ENCODE peak calls at places on chromosomes 5 and 9, in nine cellular contexts. Z is MCF 10A, N is HFFc6, J is WTC11, S is fibroblast of pulmonary artery, B is astrocyte of the cerebellum, D is GM20000, T is endothelial cell, K is suprapubic skin. C is an unnamed sample.

GRCh38 chr5:50975840-50976239 is 309.4 kb downstream of the PARP8 start:
- DNase-seq in K (no peak), T (no peak), S (no peak), D (no peak), Z (no peak), J (no peak), N (no peak), B (no peak), C (no peak)

GRCh38 chr5:155260798-155261197 is 247.2 kb downstream of the KIF4B start:
- DNase-seq in K (no peak), B (no peak), S (no peak), N (no peak), D (no peak), T (peak), Z (peak), J (peak), C (peak)

GRCh38 chr9:71765693-71766092 is 2.6 kb downstream of the CEMIP2 start:
- DNase-seq in J (no peak), K (no peak), B (no peak), D (no peak), Z (peak), T (no peak), S (peak), N (no peak), C (no peak)

GRCh38 chr5:97297063-97297715 is 114.1 kb upstream of the RIOK2 start:
- DNase-seq in K (no peak), D (peak), N (peak), T (peak), J (peak), S (peak), Z (peak), B (no peak), C (peak)

GRCh38 chr5:179164331-179165311 is 104.4 kb downstream of the ZNF354C start:
- DNase-seq in Z (no peak), T (no peak), J (peak), N (no peak), D (no peak), K (no peak), B (no peak), S (no peak), C (no peak)

GRCh38 chr5:16787278-16787677 is 148.8 kb downstream of the MYO10 start:
- DNase-seq in B (peak), Z (peak), J (no peak), N (no peak), D (no peak), T (no peak), K (no peak), S (no peak), C (no peak)

GRCh38 chr9:18531127-18531526 is 57.2 kb downstream of the ADAMTSL1 start:
- DNase-seq in K (no peak), D (no peak), S (no peak), J (no peak), B (no peak), Z (peak), T (no peak), N (no peak), C (no peak)

GRCh38 chr9:91572044-91572443 is 148.4 kb upstream of the NFIL3 start:
- DNase-seq in K (no peak), S (peak), Z (peak), D (no peak), T (no peak), B (no peak), N (no peak), J (no peak), C (no peak)

GRCh38 chr9:100011062-100011681 is 87.6 kb downstream of the ERP44 start:
- DNase-seq in T (peak), D (peak), N (peak), B (peak), S (peak), Z (peak), K (no peak), J (no peak), C (peak)

GRCh38 chr9:77726814-77727213 is 78.7 kb upstream of the GNA14 start:
- DNase-seq in B (no peak), D (no peak), T (no peak), S (no peak), Z (no peak), N (no peak), J (no peak), K (no peak), C (no peak)

GRCh38 chr5:95317687-95318086 is 32.8 kb upstream of the MCTP1 start:
- DNase-seq in K (no peak), N (no peak), B (no peak), T (no peak), S (no peak), J (no peak), D (no peak), Z (peak), C (no peak)

GRCh38 chr9:127318651-127319167 is 54.1 kb downstream of the GARNL3 start:
- DNase-seq in N (peak), Z (no peak), B (no peak), S (peak), T (no peak), K (no peak), D (no peak), J (no peak), C (no peak)

GRCh38 chr9:86983260-86984255 is 36.3 kb upstream of the GAS1 start:
- DNase-seq in J (no peak), B (peak), N (peak), D (no peak), S (peak), K (no peak), T (no peak), Z (peak), C (no peak)

GRCh38 chr5:126403871-126404270 is 19.3 kb upstream of the GRAMD2B start:
- DNase-seq in B (peak), D (no peak), S (peak), Z (no peak), T (no peak), N (peak), J (no peak), K (no peak), C (no peak)

GRCh38 chr9:82167296-82167695 is 178.7 kb downstream of the SPATA31D1 start:
- DNase-seq in D (no peak), B (no peak), T (no peak), K (no peak), N (no peak), J (no peak), Z (no peak), S (no peak), C (no peak)

GRCh38 chr9:137499416-137499815 is 40.3 kb upstream of the NSMF start:
- DNase-seq in B (no peak), N (no peak), D (no peak), T (no peak), K (no peak), J (no peak), Z (no peak), S (no peak), C (no peak)

GRCh38 chr9:116345817-116346216 is 192.2 kb downstream of the PAPPA start:
- DNase-seq in S (peak), J (no peak), N (no peak), D (no peak), B (no peak), Z (no peak), K (no peak), T (no peak), C (no peak)

GRCh38 chr5:79418276-79418675 is 95.7 kb downstream of the HOMER1 start:
- DNase-seq in B (no peak), J (no peak), N (no peak), K (no peak), Z (no peak), D (no peak), T (no peak), S (no peak), C (no peak)

GRCh38 chr9:94639045-94639995 is at the start of gene FBP1:
- DNase-seq in N (no peak), J (peak), T (peak), K (no peak), D (peak), Z (no peak), B (no peak), S (peak), C (peak)

GRCh38 chr9:114452219-114453169 is 52.8 kb downstream of the WHRN start:
- DNase-seq in D (no peak), Z (no peak), B (no peak), T (no peak), S (no peak), N (no peak), J (no peak), K (no peak), C (no peak)

GRCh38 chr5:54792611-54793404 is 192.6 kb downstream of the ESM1 start:
- DNase-seq in K (no peak), S (peak), N (no peak), T (no peak), J (no peak), D (no peak), B (no peak), Z (peak), C (no peak)

GRCh38 chr5:76604838-76605237 is 18.4 kb downstream of the F2RL2 start:
- DNase-seq in S (peak), D (no peak), J (no peak), K (no peak), B (no peak), N (no peak), T (no peak), Z (peak), C (no peak)

GRCh38 chr5:20678814-20679298 is 690.9 kb upstream of the CDH18 start:
- DNase-seq in K (no peak), Z (peak), T (no peak), J (no peak), D (no peak), N (peak), S (peak), B (peak), C (no peak)

GRCh38 chr5:31639488-31640011 is 619 bp downstream of the PDZD2 start:
- DNase-seq in N (no peak), Z (no peak), T (peak), B (no peak), S (no peak), J (peak), D (peak), K (no peak), C (no peak)

GRCh38 chr9:137176302-137177182 is 4.7 kb upstream of the TMEM210 start:
- DNase-seq in T (peak), J (peak), N (no peak), Z (peak), B (no peak), D (peak), K (no peak), S (peak), C (peak)

GRCh38 chr9:14031015-14031414 is 282.9 kb downstream of the NFIB start:
- DNase-seq in J (peak), T (peak), K (no peak), N (no peak), Z (no peak), B (peak), D (no peak), S (peak), C (no peak)

GRCh38 chr9:101457003-101457402 is 21.4 kb upstream of the ALDOB start:
- DNase-seq in N (no peak), D (no peak), J (peak), Z (no peak), K (no peak), T (no peak), B (no peak), S (no peak), C (no peak)

GRCh38 chr5:139105621-139106071 is 92.5 kb downstream of the SIL1 start:
- DNase-seq in D (no peak), Z (no peak), K (no peak), N (no peak), B (no peak), J (peak), S (no peak), T (no peak), C (no peak)

GRCh38 chr9:16645970-16646369 is 224.5 kb downstream of the BNC2 start:
- DNase-seq in Z (peak), T (no peak), K (no peak), D (no peak), S (peak), N (no peak), J (no peak), B (no peak), C (no peak)

GRCh38 chr5:179805529-179806249 is 977 bp downstream of the MGAT4B start:
- DNase-seq in J (peak), S (no peak), B (no peak), Z (no peak), K (peak), D (peak), T (peak), N (no peak), C (peak)

GRCh38 chr9:20620658-20621552 is 1.4 kb downstream of the MLLT3 start:
- DNase-seq in N (no peak), K (peak), T (peak), J (no peak), D (peak), B (no peak), Z (no peak), S (peak), C (peak)

GRCh38 chr5:13739462-13739861 is 205.0 kb downstream of the DNAH5 start:
- DNase-seq in Z (peak), S (no peak), D (no peak), J (no peak), T (no peak), B (no peak), N (no peak), K (no peak), C (no peak)

GRCh38 chr5:76406014-76406413 is 2.9 kb downstream of the IQGAP2 start:
- DNase-seq in D (no peak), B (no peak), N (no peak), T (no peak), K (no peak), Z (no peak), S (no peak), J (no peak), C (peak)

GRCh38 chr5:126043684-126044083 is 379.5 kb upstream of the GRAMD2B start:
- DNase-seq in Z (no peak), N (no peak), K (no peak), D (no peak), J (no peak), B (no peak), S (no peak), T (no peak), C (no peak)

GRCh38 chr9:73093016-73093739 is 58.5 kb upstream of the ANXA1 start:
- DNase-seq in B (no peak), N (no peak), T (no peak), S (no peak), K (no peak), D (no peak), Z (no peak), J (no peak), C (no peak)

GRCh38 chr5:80083115-80083890 is 48.2 kb downstream of the THBS4 start:
- DNase-seq in J (peak), S (peak), N (peak), Z (peak), K (no peak), D (peak), B (peak), T (peak), C (peak)

GRCh38 chr9:129352157-129352870 is 174.3 kb upstream of the IER5L start:
- DNase-seq in T (peak), Z (no peak), B (no peak), J (peak), N (no peak), S (no peak), D (no peak), K (no peak), C (no peak)

GRCh38 chr9:129355641-129356040 is 177.6 kb upstream of the IER5L start:
- DNase-seq in B (no peak), Z (no peak), K (no peak), N (no peak), S (no peak), T (no peak), D (no peak), J (no peak), C (no peak)

GRCh38 chr9:129356871-129357772 is 179.1 kb upstream of the IER5L start:
- DNase-seq in Z (no peak), N (no peak), S (no peak), K (no peak), D (no peak), T (no peak), J (no peak), B (no peak), C (no peak)

GRCh38 chr9:129353697-129354336 is 175.8 kb upstream of the IER5L start:
- DNase-seq in J (no peak), T (no peak), N (no peak), S (no peak), Z (no peak), D (no peak), K (no peak), B (no peak), C (no peak)

DNA sequence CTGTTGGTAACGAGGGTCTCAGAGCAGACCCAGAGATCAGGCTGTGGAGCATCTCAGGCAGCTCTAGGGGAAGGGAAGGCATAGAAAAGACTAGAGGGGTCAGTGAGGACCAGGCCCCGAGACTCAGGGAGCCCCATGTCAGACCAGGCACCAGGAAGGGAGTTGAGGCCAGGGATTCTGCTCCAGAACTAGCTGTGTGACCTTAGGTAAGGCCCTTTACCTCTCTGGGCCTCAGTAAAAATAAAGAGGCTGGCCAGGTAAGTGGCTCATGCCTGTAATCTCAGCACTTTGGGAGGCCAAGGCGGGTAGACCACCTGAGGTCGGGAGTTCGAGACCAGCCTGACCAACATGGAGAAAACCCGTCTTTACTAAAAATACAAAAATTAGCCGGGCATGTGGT is 176.4 kb upstream of the IER5L start:
- DNase-seq in S (no peak), J (no peak), Z (no peak), D (no peak), N (no peak), B (no peak), T (no peak), K (no peak), C (no peak)
- TF ChIP-seq CTCF in S (no peak), J (no peak), Z (no peak), D (no peak), N (no peak), B (no peak), T (no peak), K (no peak), C (no peak)

GRCh38 chr5:28766565-28767158 is 1728.3 kb upstream of the CDH9 start:
- DNase-seq in S (peak), D (no peak), K (no peak), J (no peak), T (peak), B (peak), Z (peak), N (peak), C (peak)
- TF ChIP-seq CTCF in S (peak), D (no peak), K (no peak), J (peak), T (peak), B (no peak), Z (peak), N (peak), C (no peak)

DNA sequence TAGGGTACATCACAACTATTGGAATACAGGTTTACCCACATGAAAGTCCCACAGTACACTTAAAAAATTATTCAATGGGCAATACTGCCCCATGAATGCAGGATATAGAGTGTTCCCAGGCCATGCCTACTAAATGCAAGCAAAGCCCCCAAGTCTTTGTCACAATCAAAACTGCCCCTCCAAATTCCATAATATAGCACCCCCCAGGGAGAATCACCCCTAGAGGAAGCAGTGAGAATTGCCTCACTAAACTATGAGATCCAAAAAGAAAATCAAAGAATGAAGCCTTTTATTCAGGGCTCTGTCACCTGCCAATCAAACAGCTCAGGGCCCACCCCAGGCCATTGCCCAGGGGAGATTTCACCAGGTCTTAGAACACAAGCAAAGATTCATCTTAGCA is 90.8 kb downstream of the ATPSCKMT start:
- DNase-seq in B (no peak), Z (no peak), J (no peak), K (no peak), N (no peak), D (no peak), T (no peak), S (no peak), C (no peak)
- TF ChIP-seq CTCF in B (no peak), Z (no peak), J (no peak), K (no peak), N (peak), D (no peak), T (peak), S (no peak), C (peak)

GRCh38 chr5:176888016-176888864 is 10.9 kb downstream of the HK3 start:
- DNase-seq in S (no peak), J (no peak), T (no peak), B (no peak), K (peak), Z (no peak), D (peak), N (no peak), C (no peak)

GRCh38 chr5:176886336-176887251 is 12.6 kb downstream of the HK3 start:
- DNase-seq in J (no peak), N (no peak), D (no peak), T (peak), B (no peak), S (peak), Z (no peak), K (peak), C (no peak)

GRCh38 chr5:176888865-176889165 is 10.3 kb downstream of the HK3 start:
- DNase-seq in B (no peak), D (peak), Z (no peak), S (no peak), N (no peak), T (no peak), J (no peak), K (no peak), C (no peak)

GRCh38 chr5:176889321-176890280 is 9.5 kb downstream of the HK3 start:
- DNase-seq in J (no peak), T (no peak), B (no peak), D (no peak), N (no peak), Z (no peak), K (peak), S (no peak), C (no peak)

DNA sequence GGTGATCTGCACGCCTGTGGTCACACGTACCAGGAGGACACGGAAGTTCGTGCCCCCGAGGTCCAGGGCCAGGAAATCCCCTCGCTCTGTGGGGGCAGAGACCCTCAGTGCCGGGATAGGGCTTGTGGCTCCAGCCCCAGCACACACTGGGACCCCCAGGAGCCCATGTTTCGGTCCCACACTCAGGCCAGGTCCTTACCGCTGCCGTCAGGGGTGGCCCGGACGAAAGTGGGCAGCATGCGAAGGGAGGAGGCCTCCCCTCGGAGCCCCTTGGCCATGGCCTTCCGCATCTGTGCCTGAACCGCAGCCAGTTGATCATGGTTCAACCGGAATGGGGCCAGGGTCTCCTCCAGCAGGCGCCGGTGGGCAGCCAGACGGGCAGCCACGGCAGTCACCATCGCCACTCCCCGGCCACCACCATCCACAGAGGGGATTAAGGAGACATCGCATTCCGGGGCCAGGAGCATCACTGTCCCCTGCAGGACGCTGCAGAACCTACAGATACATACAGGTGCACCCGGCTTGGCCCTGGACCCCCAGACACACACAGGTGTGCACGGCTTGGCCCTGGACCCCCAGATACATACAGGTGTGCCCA is 11.8 kb downstream of the HK3 start:
- DNase-seq in Z (no peak), B (no peak), D (no peak), J (peak), S (no peak), N (no peak), T (no peak), K (peak), C (no peak)
- TF ChIP-seq CTCF in Z (no peak), B (no peak), D (no peak), J (no peak), S (no peak), N (no peak), T (no peak), K (no peak), C (no peak)

C was measured in GM12865.